ENCODE peak calls at places on chromosomes 2 and 18, in four cellular contexts. K is GM13976, T is RWPE1, X is HFF-Myc. V is an unnamed sample.
A peak's percentile ranks its signal among the peaks of the same experiment; 100 is the strongest.

GRCh38 chr2:46163804-46164569 is 133.2 kb upstream of the EPAS1 start:
- DNase-seq in K (no peak), T (peak; percentile 81), X (no peak), V (peak; percentile 83)

GRCh38 chr2:40653829-40654228 is 201.9 kb upstream of the SLC8A1 start:
- DNase-seq in K (no peak), T (peak; percentile 39), X (no peak), V (peak; percentile 34)

GRCh38 chr18:25650201-25650941 is 298.4 kb upstream of the ZNF521 start:
- DNase-seq in K (no peak), T (no peak), X (peak; percentile 99), V (no peak)

GRCh38 chr18:68721681-68722583 is 7.0 kb upstream of the TMX3 start:
- DNase-seq in K (peak; percentile 35), T (no peak), X (no peak), V (no peak)

GRCh38 chr2:237299897-237300296 is 114.1 kb downstream of the COL6A3 start:
- DNase-seq in K (no peak), T (peak; percentile 85), X (peak; percentile 96), V (peak; percentile 93)

GRCh38 chr2:27265536-27265870 is 2.7 kb upstream of the SLC30A3 start:
- DNase-seq in K (no peak), T (no peak), X (no peak), V (no peak)

GRCh38 chr2:186848873-186849578 is at the start of gene ZSWIM2:
- DNase-seq in K (peak; percentile 38), T (peak; percentile 63), X (peak; percentile 15), V (peak; percentile 87)

GRCh38 chr2:38751847-38752410 is 768 bp upstream of the SRSF7 start:
- DNase-seq in K (no peak), T (no peak), X (no peak), V (no peak)

GRCh38 chr2:28333606-28334526 is 58.8 kb upstream of the FOSL2 start:
- DNase-seq in K (no peak), T (no peak), X (no peak), V (no peak)

GRCh38 chr2:218986148-218986761 is 1.3 kb upstream of the FEV start:
- DNase-seq in K (no peak), T (no peak), X (no peak), V (no peak)

DNA sequence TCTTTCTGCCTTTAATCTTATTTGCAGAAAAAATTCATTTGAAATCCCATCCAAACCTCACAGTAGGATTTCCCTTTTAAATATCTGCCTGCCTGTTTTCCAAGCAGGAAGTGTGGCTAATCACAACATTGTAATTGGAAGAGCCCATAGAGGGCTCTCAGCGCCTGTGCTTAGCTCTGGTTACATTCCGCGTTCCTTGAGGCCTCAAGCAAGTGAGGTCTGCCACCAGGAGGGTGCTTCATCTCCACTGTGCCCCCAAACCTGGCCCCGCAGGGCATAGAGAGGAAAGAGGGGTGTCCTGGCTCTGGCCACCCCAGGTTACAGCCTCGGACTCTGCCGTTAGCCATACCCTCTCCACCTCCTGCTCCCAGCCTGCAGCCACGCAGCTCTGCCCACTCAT is 214.8 kb downstream of the SP3 start:
- DNase-seq in K (no peak), T (no peak), X (no peak), V (no peak)
- TF ChIP-seq CTCF in K (no peak), T (no peak), X (no peak), V (no peak)

GRCh38 chr18:21393986-21394385 is 152.0 kb downstream of the GREB1L start:
- DNase-seq in K (no peak), T (no peak), X (no peak), V (no peak)

GRCh38 chr18:21389903-21390302 is 147.9 kb downstream of the GREB1L start:
- DNase-seq in K (no peak), T (no peak), X (no peak), V (peak; percentile 13)

GRCh38 chr18:21386523-21387240 is 144.7 kb downstream of the GREB1L start:
- DNase-seq in K (no peak), T (no peak), X (no peak), V (no peak)

GRCh38 chr18:21391074-21391673 is 149.1 kb downstream of the GREB1L start:
- DNase-seq in K (no peak), T (peak; percentile 79), X (no peak), V (peak; percentile 84)

GRCh38 chr18:21389283-21389682 is 147.3 kb downstream of the GREB1L start:
- DNase-seq in K (no peak), T (no peak), X (no peak), V (no peak)
- TF ChIP-seq CTCF in K (no peak), T (no peak), X (no peak), V (peak; percentile 20)

DNA sequence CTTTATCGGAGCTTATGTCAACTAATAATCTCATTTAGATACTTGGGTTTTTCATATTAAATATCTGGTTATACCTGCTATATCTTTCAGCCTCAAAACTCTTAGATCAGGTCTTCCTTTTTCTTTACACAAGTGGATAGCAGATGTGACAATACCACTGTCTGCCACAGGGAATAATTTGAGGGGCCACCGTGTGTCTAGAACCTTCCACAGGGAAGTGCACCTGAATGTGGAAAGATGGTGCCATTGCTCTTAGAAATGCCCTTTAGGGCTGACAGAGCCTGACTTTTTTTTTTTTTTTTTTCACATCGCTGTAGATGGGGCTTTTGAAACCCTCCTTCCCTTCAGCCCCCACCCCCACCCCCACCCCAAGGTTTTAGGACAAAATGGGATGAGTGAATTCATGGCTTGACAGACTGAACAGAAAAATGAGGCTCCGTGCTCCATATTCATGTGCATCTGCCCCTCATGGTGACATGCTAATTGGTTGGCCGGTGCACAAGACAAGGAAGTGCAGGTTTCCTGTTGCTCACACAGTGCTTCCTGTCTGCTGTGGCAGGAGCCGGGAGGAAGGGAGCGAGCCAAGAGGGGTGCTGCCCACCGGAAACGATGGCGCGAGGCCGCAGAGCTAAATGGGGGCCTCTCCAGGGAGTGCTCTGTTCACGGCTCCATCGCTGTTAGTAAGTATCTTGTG is 246.0 kb downstream of the LDLRAD4 start:
- DNase-seq in K (peak; percentile 80), T (no peak), X (no peak), V (no peak)
- TF ChIP-seq CTCF in K (no peak), T (no peak), X (no peak), V (no peak)

GRCh38 chr2:88212251-88212790 is 42.2 kb downstream of the THNSL2 start:
- DNase-seq in K (no peak), T (peak; percentile 40), X (no peak), V (peak; percentile 42)
- TF ChIP-seq CTCF in K (no peak), T (peak; percentile 52), X (peak; percentile 54), V (peak; percentile 32)

GRCh38 chr2:19901458-19902271 is at the start of gene TTC32:
- DNase-seq in K (peak; percentile 93), T (peak; percentile 96), X (peak; percentile 77), V (peak; percentile 95)
- TF ChIP-seq CTCF in K (no peak), T (no peak), X (no peak), V (no peak)

DNA sequence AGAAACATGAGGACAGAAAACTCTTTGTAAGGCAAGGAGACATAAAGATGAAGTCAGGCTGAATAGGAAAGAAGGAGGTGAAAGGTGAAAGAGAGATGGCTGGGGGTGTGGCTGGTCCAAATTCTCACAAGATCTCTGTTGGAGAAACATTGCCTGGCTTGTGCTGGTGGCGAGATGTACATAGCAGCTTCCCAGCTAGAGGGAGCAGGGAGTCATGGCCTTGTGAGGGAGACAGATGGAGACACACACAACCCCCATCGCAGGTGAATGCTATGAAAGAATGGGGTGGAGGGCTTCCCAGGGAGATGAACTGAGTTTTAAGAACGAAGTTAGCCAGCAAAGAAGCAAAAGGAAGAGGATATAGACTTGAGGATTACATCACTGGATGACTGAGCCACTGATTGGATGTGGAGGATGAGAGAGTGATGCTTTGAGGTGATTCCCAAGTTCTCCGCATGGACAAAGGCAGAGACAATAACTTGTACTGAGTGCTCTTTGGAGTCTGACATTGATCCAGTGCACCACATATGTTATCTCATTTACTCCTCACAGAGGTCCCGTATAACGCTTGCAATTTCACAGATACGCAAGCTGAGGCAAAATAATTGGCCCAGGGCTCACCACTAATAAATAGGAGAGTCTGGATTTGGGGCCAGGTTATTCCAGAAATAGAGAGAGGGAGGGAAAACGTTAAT is 3.6 kb upstream of the EMX1 start:
- DNase-seq in K (no peak), T (no peak), X (no peak), V (no peak)
- TF ChIP-seq CTCF in K (no peak), T (no peak), X (peak; percentile 12), V (no peak)